ENCODE peak calls at places on chromosomes 16 and 17, in six cellular contexts. U is Karpas-422, F is head of caudate nucleus, I is fibroblast of pulmonary artery, Y is HL-60, T is astrocyte of the spinal cord. A is an unnamed sample.

GRCh38 chr17:80859004-80859941 is 132.4 kb upstream of the CHMP6 start:
- DNase-seq in I (peak; percentile 87), T (peak; percentile 89), U (no peak), F (peak; percentile 70), Y (no peak), A (peak; percentile 87)

GRCh38 chr16:4384497-4384896 is 12.8 kb downstream of the VASN start:
- DNase-seq in F (no peak), I (no peak), Y (no peak), T (no peak), U (no peak), A (peak; percentile 65)

GRCh38 chr17:43599835-43600234 is 53.7 kb upstream of the ETV4 start:
- DNase-seq in F (no peak), Y (peak; percentile 60), T (peak; percentile 61), I (peak; percentile 92), U (no peak), A (no peak)

GRCh38 chr16:80932725-80933124 is 74.0 kb downstream of the CMC2 start:
- DNase-seq in I (peak; percentile 96), T (peak; percentile 89), F (no peak), U (no peak), Y (no peak), A (peak; percentile 68)

GRCh38 chr17:78408476-78409020 is 30.1 kb downstream of the PGS1 start:
- DNase-seq in I (no peak), T (no peak), F (no peak), Y (no peak), U (no peak), A (no peak)

GRCh38 chr17:8696456-8696855 is 48.2 kb downstream of the CCDC42 start:
- DNase-seq in I (no peak), F (no peak), T (peak; percentile 2), Y (no peak), U (no peak), A (no peak)

GRCh38 chr16:77408607-77409006 is 26.2 kb downstream of the ADAMTS18 start:
- DNase-seq in U (no peak), Y (peak; percentile 27), F (no peak), T (no peak), I (no peak), A (no peak)

GRCh38 chr16:30761427-30761927 is 385 bp downstream of the CFAP119 start:
- DNase-seq in Y (no peak), F (no peak), U (peak; percentile 87), T (peak; percentile 22), I (no peak), A (no peak)

GRCh38 chr17:66654341-66654740 is 180.6 kb upstream of the CACNG5 start:
- DNase-seq in Y (no peak), T (no peak), F (peak; percentile 37), U (no peak), I (peak; percentile 69), A (no peak)

GRCh38 chr17:78128616-78129384 is at the start of gene TMC6:
- DNase-seq in U (peak; percentile 94), Y (peak; percentile 76), T (no peak), I (no peak), F (peak; percentile 65), A (peak; percentile 74)

GRCh38 chr16:85515319-85515745 is 97.8 kb upstream of the GSE1 start:
- DNase-seq in F (no peak), Y (no peak), U (no peak), I (no peak), T (no peak), A (no peak)

GRCh38 chr16:1707193-1707790 is 1.3 kb downstream of the MAPK8IP3 start:
- DNase-seq in Y (no peak), F (no peak), T (peak; percentile 52), I (peak; percentile 37), U (peak; percentile 57), A (no peak)

GRCh38 chr16:17305694-17306093 is 165.1 kb downstream of the XYLT1 start:
- DNase-seq in T (no peak), Y (no peak), F (no peak), I (no peak), U (no peak), A (no peak)

GRCh38 chr17:207775-208174 is 26.3 kb upstream of the DOC2B start:
- DNase-seq in U (no peak), I (no peak), T (no peak), Y (no peak), F (no peak), A (no peak)

GRCh38 chr17:41988418-41988817 is 21.8 kb downstream of the CNP start:
- DNase-seq in Y (no peak), F (no peak), I (no peak), T (no peak), U (no peak), A (no peak)

GRCh38 chr17:40399185-40399584 is 18.5 kb downstream of the TOP2A start:
- DNase-seq in T (peak; percentile 65), Y (no peak), U (peak; percentile 81), F (no peak), I (peak; percentile 80), A (no peak)

GRCh38 chr17:17416400-17417360 is 60.1 kb upstream of the MED9 start:
- DNase-seq in I (peak; percentile 75), T (peak; percentile 76), U (no peak), F (peak; percentile 71), Y (no peak), A (peak; percentile 60)

GRCh38 chr17:2562162-2562858 is 31.1 kb upstream of the PAFAH1B1 start:
- DNase-seq in U (no peak), Y (no peak), I (no peak), F (no peak), T (no peak), A (no peak)

GRCh38 chr17:6872941-6873340 is 41.4 kb upstream of the TEKT1 start:
- DNase-seq in T (no peak), Y (no peak), F (no peak), U (no peak), I (no peak), A (no peak)

GRCh38 chr16:7861891-7862585 is 529.4 kb downstream of the RBFOX1 start:
- DNase-seq in U (no peak), F (no peak), I (no peak), Y (no peak), T (no peak), A (no peak)

GRCh38 chr17:26731005-26731921 is 562.7 kb upstream of the WSB1 start:
- DNase-seq in I (no peak), T (no peak), Y (no peak), F (no peak), U (no peak), A (no peak)

GRCh38 chr16:2720063-2720455 is at the start of gene PRSS27:
- DNase-seq in F (no peak), I (no peak), Y (no peak), U (no peak), T (no peak), A (no peak)

GRCh38 chr17:77370536-77370935 is 229.8 kb downstream of the SEC14L1 start:
- DNase-seq in T (no peak), F (no peak), Y (no peak), U (no peak), I (no peak), A (peak; percentile 23)

GRCh38 chr17:78357687-78358537 is 2.0 kb downstream of the SOCS3 start:
- DNase-seq in U (no peak), I (peak; percentile 38), Y (no peak), F (no peak), T (peak; percentile 30), A (peak; percentile 39)

GRCh38 chr16:76194621-76195015 is 82.6 kb upstream of the CNTNAP4 start:
- DNase-seq in F (no peak), Y (no peak), I (no peak), T (peak; percentile 40), U (no peak), A (no peak)

GRCh38 chr17:74119049-74119580 is 84.4 kb upstream of the RPL38 start:
- DNase-seq in T (no peak), I (no peak), Y (no peak), F (no peak), U (no peak), A (no peak)

GRCh38 chr16:89257281-89257731 is 39.8 kb downstream of the ZNF778 start:
- DNase-seq in Y (no peak), T (no peak), I (no peak), F (no peak), U (no peak), A (no peak)

GRCh38 chr16:23524001-23524400 is 13.7 kb upstream of the GGA2 start:
- DNase-seq in I (no peak), Y (no peak), U (peak; percentile 29), F (no peak), T (no peak), A (no peak)

GRCh38 chr16:75305364-75306101 is 54.1 kb upstream of the BCAR1 start:
- DNase-seq in I (peak; percentile 100), T (peak; percentile 100), U (peak; percentile 82), F (no peak), Y (peak; percentile 59), A (peak; percentile 51)

GRCh38 chr16:27195068-27195741 is 8.1 kb upstream of the KDM8 start:
- DNase-seq in Y (no peak), I (no peak), F (no peak), U (no peak), T (no peak), A (no peak)

GRCh38 chr16:81564368-81565060 is 119.9 kb downstream of the CMIP start:
- DNase-seq in T (peak; percentile 23), I (no peak), Y (no peak), U (no peak), F (no peak), A (no peak)

GRCh38 chr17:36867716-36868115 is 69.6 kb upstream of the LHX1 start:
- DNase-seq in Y (no peak), T (no peak), F (no peak), U (no peak), I (no peak), A (no peak)